ENCODE peak calls at places on chromosomes 1 and 21, in eight cellular contexts. Y, Q, P, X, F, M, W and J are unnamed samples.

GRCh38 chr21:33808715-33809367 is 106.8 kb downstream of the ATP5PO start:
- DNase-seq in Y (no peak), Q (no peak), P (no peak), X (no peak), F (no peak), M (no peak), W (no peak), J (no peak)

GRCh38 chr1:102858695-102859094 is 249.6 kb downstream of the COL11A1 start:
- DNase-seq in Y (no peak), Q (no peak), P (no peak), X (no peak), F (no peak), M (no peak), W (no peak), J (no peak)

GRCh38 chr21:16040601-16041000 is 310.8 kb downstream of the USP25 start:
- DNase-seq in Y (no peak), Q (no peak), P (no peak), X (no peak), F (no peak), M (no peak), W (no peak), J (peak; percentile 29)

GRCh38 chr1:159172599-159173291 is 1.3 kb downstream of the CADM3 start:
- DNase-seq in Y (no peak), Q (no peak), P (no peak), X (no peak), F (no peak), M (no peak), W (no peak), J (no peak)

GRCh38 chr1:3261969-3262579 is 192.4 kb upstream of the ARHGEF16 start:
- DNase-seq in Y (no peak), Q (no peak), P (peak; percentile 70), X (no peak), F (no peak), M (no peak), W (no peak), J (no peak)

GRCh38 chr1:246035060-246035531 is 472.0 kb downstream of the SMYD3 start:
- DNase-seq in Y (no peak), Q (no peak), P (no peak), X (no peak), F (no peak), M (no peak), W (no peak), J (no peak)

GRCh38 chr1:115412733-115413132 is 74.7 kb upstream of the NGF start:
- DNase-seq in Y (no peak), Q (no peak), P (no peak), X (no peak), F (no peak), M (no peak), W (no peak), J (no peak)

GRCh38 chr1:5455651-5456050 is 536.6 kb downstream of the NPHP4 start:
- DNase-seq in Y (no peak), Q (no peak), P (no peak), X (no peak), F (no peak), M (no peak), W (no peak), J (no peak)

GRCh38 chr21:35050348-35051286 is 1.5 kb upstream of the RUNX1 start:
- DNase-seq in Y (no peak), Q (no peak), P (peak; percentile 44), X (no peak), F (no peak), M (no peak), W (no peak), J (peak; percentile 46)

GRCh38 chr1:180881806-180882509 is 30.7 kb upstream of the KIAA1614 start:
- DNase-seq in Y (no peak), Q (no peak), P (no peak), X (no peak), F (no peak), M (peak; percentile 49), W (peak; percentile 21), J (peak; percentile 72)

GRCh38 chr21:23874271-23874670 is 1733.0 kb downstream of the MRPL39 start:
- DNase-seq in Y (no peak), Q (no peak), P (no peak), X (no peak), F (no peak), M (no peak), W (no peak), J (no peak)

GRCh38 chr1:174812656-174813055 is 187.1 kb upstream of the CACYBP start:
- DNase-seq in Y (no peak), Q (no peak), P (no peak), X (no peak), F (no peak), M (no peak), W (peak; percentile 6), J (no peak)

GRCh38 chr1:43053040-43053439 is 94.4 kb upstream of the SLC2A1 start:
- DNase-seq in Y (no peak), Q (no peak), P (no peak), X (no peak), F (no peak), M (no peak), W (no peak), J (no peak)

GRCh38 chr1:157496121-157496526 is 56.2 kb downstream of the FCRL5 start:
- DNase-seq in Y (peak; percentile 64), Q (peak; percentile 14), P (peak; percentile 6), X (no peak), F (no peak), M (no peak), W (peak; percentile 26), J (peak; percentile 81)

GRCh38 chr1:221839794-221840395 is 98.0 kb upstream of the DUSP10 start:
- DNase-seq in Y (peak; percentile 46), Q (peak; percentile 83), P (peak; percentile 57), X (peak; percentile 56), F (peak; percentile 5), M (peak; percentile 75), W (peak; percentile 57), J (no peak)

GRCh38 chr1:15584489-15585363 is at the start of gene AGMAT:
- DNase-seq in Y (no peak), Q (peak; percentile 40), P (no peak), X (peak; percentile 43), F (peak; percentile 74), M (peak; percentile 68), W (no peak), J (peak; percentile 58)
- TF ChIP-seq POLR2A in Y (no peak), Q (no peak), P (no peak), X (no peak), F (no peak), M (no peak), W (no peak), J (no peak)

GRCh38 chr1:27106561-27107323 is 48.2 kb downstream of the SLC9A1 start:
- DNase-seq in Y (no peak), Q (no peak), P (no peak), X (no peak), F (no peak), M (no peak), W (no peak), J (no peak)
- TF ChIP-seq POLR2A in Y (no peak), Q (no peak), P (no peak), X (no peak), F (no peak), M (no peak), W (no peak), J (no peak)

DNA sequence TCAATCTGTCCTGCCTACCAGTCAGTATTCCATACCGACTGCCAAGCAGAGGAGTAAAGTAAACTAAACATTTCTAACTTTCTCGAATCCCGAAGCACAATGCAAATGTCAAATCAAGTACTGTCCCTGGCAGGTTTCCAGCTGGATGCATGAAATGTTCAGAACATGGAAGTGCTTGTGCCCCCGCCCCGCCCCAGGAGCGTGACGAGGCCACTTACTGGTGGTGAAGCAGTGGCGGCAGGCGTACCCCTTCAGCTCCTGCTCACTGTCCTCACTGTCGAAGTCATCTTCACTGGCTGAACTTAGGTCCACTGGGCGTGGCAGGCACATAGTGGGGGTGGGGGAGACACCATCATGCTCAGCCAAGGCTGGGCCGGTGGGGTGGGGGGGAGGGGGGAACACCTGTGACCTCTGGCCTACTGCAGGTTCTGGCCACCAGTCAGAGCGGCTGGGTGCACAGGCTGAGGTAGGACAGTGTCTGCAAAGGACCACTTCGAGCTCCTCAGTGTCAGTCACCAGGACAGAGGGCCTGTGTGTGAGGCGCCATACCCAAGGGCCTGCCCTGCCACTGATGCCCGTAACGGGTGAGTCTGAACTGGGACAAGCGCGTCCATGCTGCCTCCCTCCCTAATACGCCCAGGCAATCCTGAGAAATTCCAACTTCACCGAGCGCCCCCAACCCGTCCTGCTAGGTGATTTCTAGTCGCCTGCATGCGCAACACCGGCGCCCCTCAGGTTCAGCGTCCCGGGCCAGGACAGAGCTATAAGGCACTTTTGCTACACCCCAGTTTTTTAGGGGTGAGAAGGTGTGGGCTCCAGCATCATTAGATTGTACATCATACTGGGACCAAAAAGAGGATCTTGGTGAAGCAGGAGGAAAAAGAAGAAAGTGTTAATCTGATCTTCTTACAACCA is 46.9 kb downstream of the SLC45A1 start:
- DNase-seq in Y (no peak), Q (peak; percentile 55), P (no peak), X (no peak), F (no peak), M (no peak), W (no peak), J (no peak)
- TF ChIP-seq POLR2A in Y (no peak), Q (no peak), P (no peak), X (no peak), F (no peak), M (no peak), W (no peak), J (no peak)

GRCh38 chr1:213989071-213989739 is 1.4 kb downstream of the PROX1 start:
- DNase-seq in Y (no peak), Q (peak; percentile 68), P (no peak), X (no peak), F (no peak), M (no peak), W (no peak), J (no peak)

GRCh38 chr1:213987422-213987875 is 324 bp upstream of the PROX1 start:
- DNase-seq in Y (no peak), Q (no peak), P (no peak), X (peak; percentile 42), F (no peak), M (no peak), W (no peak), J (no peak)

GRCh38 chr1:213986925-213987250 is 885 bp upstream of the PROX1 start:
- DNase-seq in Y (no peak), Q (no peak), P (no peak), X (no peak), F (no peak), M (no peak), W (no peak), J (no peak)

GRCh38 chr1:213988639-213989070 is 882 bp downstream of the PROX1 start:
- DNase-seq in Y (no peak), Q (peak; percentile 36), P (no peak), X (no peak), F (no peak), M (no peak), W (no peak), J (no peak)

DNA sequence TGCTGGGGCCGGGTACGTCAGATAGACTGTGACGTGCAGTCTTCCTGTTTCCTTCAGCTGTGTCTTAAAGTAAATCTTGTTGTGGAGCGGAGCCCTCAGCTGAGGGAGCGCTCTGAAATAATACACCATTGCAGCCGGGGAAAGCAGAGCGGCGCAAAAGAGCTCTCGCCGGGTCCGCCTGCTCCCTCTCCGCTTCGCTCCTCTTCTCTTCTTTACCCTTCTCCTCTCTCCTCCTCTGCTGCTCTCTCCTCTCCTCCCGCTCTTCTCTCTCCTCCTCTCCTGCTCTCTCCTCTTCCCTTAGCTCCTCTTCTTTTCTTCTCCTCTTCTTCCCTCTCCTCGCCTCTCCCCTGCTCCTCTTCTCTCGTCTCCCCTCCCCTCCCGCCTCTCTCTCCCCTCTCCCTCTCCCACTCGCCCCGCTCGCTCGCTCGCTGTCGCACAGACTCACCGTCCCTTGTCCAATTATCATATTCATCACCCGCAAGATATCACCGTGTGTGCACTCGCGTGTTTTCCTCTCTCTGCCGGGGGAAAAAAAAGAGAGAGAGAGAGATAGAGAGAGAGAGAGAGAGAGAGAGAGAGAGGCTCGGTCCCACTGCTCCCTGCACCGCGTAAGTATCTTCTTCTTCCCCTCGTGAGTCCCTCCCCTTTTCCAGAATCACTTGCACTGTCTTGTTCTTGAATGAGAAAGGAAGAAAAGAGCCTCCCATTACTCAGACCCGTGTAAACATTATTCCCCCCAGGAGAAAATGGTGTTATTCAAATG is at the start of gene PROX1:
- DNase-seq in Y (peak; percentile 72), Q (peak; percentile 94), P (peak; percentile 45), X (peak; percentile 77), F (no peak), M (peak; percentile 86), W (no peak), J (peak; percentile 5)
- TF ChIP-seq POLR2A in Y (peak; percentile 65), Q (peak; percentile 73), P (no peak), X (no peak), F (no peak), M (no peak), W (no peak), J (no peak)